ENCODE peak calls at places on chromosomes 16 and 17, in nine cellular contexts. M is gastrocnemius medialis, T is breast epithelium, E is adrenal gland, Q is uterus, N is esophagus squamous epithelium, A is H1, K is transverse colon, Y is HCT116. D is an unnamed sample.

GRCh38 chr16:53629151-53629550 is 74.5 kb downstream of the RPGRIP1L start:
- DNase-seq in M (no peak), T (no peak), E (no peak), Q (no peak), N (no peak), A (no peak), K (no peak), Y (no peak), D (no peak)

GRCh38 chr16:54200161-54200534 is 86.4 kb downstream of the IRX3 start:
- DNase-seq in M (no peak), T (no peak), E (no peak), Q (no peak), N (no peak), A (no peak), K (no peak), Y (no peak), D (no peak)

GRCh38 chr16:22785552-22785951 is 28.4 kb upstream of the HS3ST2 start:
- DNase-seq in M (no peak), T (no peak), E (no peak), Q (no peak), N (no peak), A (no peak), K (no peak), Y (no peak), D (no peak)

GRCh38 chr17:38325221-38325851 is 18.4 kb downstream of the GPR179 start:
- DNase-seq in M (no peak), T (no peak), E (no peak), Q (no peak), N (no peak), A (no peak), K (no peak), Y (no peak), D (peak; percentile 21)

GRCh38 chr17:42566873-42567573 is at the start of gene MLX:
- DNase-seq in M (peak; percentile 91), T (peak; percentile 85), E (peak; percentile 97), Q (peak; percentile 94), N (peak; percentile 54), A (peak; percentile 99), K (peak; percentile 96), Y (peak; percentile 66), D (peak; percentile 96)

GRCh38 chr17:40417258-40417608 is 463 bp downstream of the TOP2A start:
- DNase-seq in M (no peak), T (no peak), E (no peak), Q (no peak), N (no peak), A (no peak), K (no peak), Y (no peak), D (no peak)

GRCh38 chr16:75458439-75458838 is 6.0 kb downstream of the TMEM170A start:
- DNase-seq in M (no peak), T (no peak), E (no peak), Q (no peak), N (no peak), A (no peak), K (no peak), Y (no peak), D (no peak)

GRCh38 chr17:46125831-46126230 is 67.4 kb downstream of the KANSL1 start:
- DNase-seq in M (no peak), T (no peak), E (no peak), Q (no peak), N (no peak), A (no peak), K (no peak), Y (no peak), D (no peak)

GRCh38 chr16:74448990-74449389 is 27.7 kb upstream of the CLEC18B start:
- DNase-seq in M (peak; percentile 38), T (peak; percentile 44), E (peak; percentile 77), Q (peak; percentile 70), N (no peak), A (no peak), K (peak; percentile 56), Y (peak; percentile 63), D (peak; percentile 33)

GRCh38 chr16:58128181-58128631 is 975 bp downstream of the CFAP20 start:
- DNase-seq in M (no peak), T (no peak), E (no peak), Q (no peak), N (no peak), A (no peak), K (no peak), Y (no peak), D (peak; percentile 14)

GRCh38 chr17:48576479-48577309 is 1.5 kb downstream of the HOXB4 start:
- DNase-seq in M (no peak), T (peak; percentile 58), E (peak; percentile 64), Q (peak; percentile 57), N (no peak), A (no peak), K (no peak), Y (no peak), D (peak; percentile 40)

GRCh38 chr17:74198694-74199093 is 4.8 kb upstream of the RPL38 start:
- DNase-seq in M (no peak), T (no peak), E (no peak), Q (no peak), N (no peak), A (no peak), K (no peak), Y (no peak), D (no peak)

GRCh38 chr16:8961811-8962390 is 1.8 kb downstream of the USP7 start:
- DNase-seq in M (no peak), T (no peak), E (no peak), Q (no peak), N (no peak), A (no peak), K (no peak), Y (no peak), D (peak; percentile 26)

GRCh38 chr17:28954886-28955285 is 3.6 kb upstream of the PHF12 start:
- DNase-seq in M (no peak), T (no peak), E (no peak), Q (no peak), N (no peak), A (no peak), K (no peak), Y (no peak), D (no peak)

GRCh38 chr17:82301300-82301915 is 16.0 kb downstream of the CD7 start:
- DNase-seq in M (no peak), T (no peak), E (no peak), Q (no peak), N (no peak), A (no peak), K (no peak), Y (no peak), D (no peak)

GRCh38 chr17:20930065-20930760 is 112.6 kb downstream of the USP22 start:
- DNase-seq in M (no peak), T (no peak), E (no peak), Q (no peak), N (no peak), A (no peak), K (no peak), Y (no peak), D (no peak)

GRCh38 chr17:42522263-42522790 is 13.7 kb upstream of the NAGLU start:
- DNase-seq in M (no peak), T (no peak), E (peak; percentile 64), Q (no peak), N (no peak), A (no peak), K (no peak), Y (no peak), D (no peak)

GRCh38 chr16:27708651-27709050 is 158.7 kb downstream of the KATNIP start:
- DNase-seq in M (no peak), T (no peak), E (no peak), Q (no peak), N (no peak), A (no peak), K (no peak), Y (no peak), D (no peak)

GRCh38 chr16:82504811-82505210 is 122.0 kb upstream of the CDH13 start:
- DNase-seq in M (no peak), T (no peak), E (no peak), Q (no peak), N (no peak), A (no peak), K (no peak), Y (no peak), D (no peak)

GRCh38 chr16:1610841-1611653 is 825 bp downstream of the IFT140 start:
- DNase-seq in M (no peak), T (peak; percentile 30), E (peak; percentile 80), Q (no peak), N (no peak), A (no peak), K (peak; percentile 12), Y (no peak), D (peak; percentile 15)
- TF ChIP-seq POLR2A in M (no peak), T (no peak), E (peak; percentile 38), Q (no peak), N (no peak), A (no peak), K (no peak), Y (no peak), D (no peak)

DNA sequence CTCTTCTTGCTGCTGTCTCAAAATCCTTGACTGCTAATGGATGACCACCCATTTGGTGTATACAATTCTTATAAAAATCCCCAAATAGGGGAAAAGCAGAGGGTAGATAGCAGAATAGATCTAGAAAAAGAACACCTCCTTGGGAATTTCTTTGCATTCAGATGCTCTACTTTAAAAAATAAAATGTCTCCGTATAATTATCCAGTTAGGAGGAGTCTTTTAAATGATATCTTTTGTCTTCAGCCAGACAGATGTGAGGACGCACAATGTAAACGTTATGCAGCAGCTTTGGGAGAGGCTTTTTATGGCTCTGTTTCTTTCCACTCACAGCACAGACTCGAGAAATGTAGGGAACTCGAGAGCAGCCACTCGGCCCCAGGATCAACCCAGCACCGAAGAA is 300.2 kb downstream of the IRF8 start:
- DNase-seq in M (no peak), T (no peak), E (no peak), Q (no peak), N (no peak), A (no peak), K (no peak), Y (no peak), D (no peak)
- H3K27ac ChIP-seq in M (no peak overlapping the region), T (no peak overlapping the region), E (no peak overlapping the region), Q (no peak overlapping the region), N (peak overlapping the region; percentile 83), A (no peak overlapping the region), K (peak overlapping the region; percentile 88), Y (no peak overlapping the region), D (no peak overlapping the region)

DNA sequence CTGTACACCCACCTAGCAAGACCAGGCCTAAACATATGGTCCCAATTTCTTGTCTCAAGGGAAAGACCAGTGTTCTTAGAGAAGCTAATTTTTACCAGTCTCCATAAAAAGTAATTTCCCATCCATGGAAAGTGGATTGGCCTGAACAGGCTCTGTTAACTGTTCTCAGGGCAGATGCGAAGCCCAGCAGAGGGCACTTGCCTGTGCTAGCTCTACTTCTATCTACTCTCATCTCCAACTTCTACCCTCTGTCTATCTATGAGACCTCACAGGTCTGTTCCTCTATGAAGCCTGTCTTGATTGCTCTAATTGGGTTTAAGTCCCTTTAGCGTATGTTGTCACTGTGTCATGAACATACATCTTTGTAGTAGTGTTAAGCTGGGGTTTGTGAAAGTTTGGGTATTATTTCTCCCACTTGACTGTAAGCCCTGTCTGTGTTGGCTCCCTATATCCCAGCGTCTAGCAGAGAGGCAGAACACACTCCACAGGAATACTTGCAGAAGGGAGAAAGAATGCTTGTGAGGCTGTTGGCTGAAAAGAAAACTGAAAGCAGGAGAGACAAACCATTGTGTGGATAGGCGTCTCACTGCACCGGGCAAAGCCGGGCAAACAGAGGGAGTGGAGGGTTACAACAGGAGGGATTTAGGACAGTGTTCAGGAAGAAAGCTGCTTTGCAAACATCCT is 167.2 kb upstream of the MAF start:
- DNase-seq in M (no peak), T (no peak), E (peak; percentile 42), Q (peak; percentile 29), N (no peak), A (no peak), K (peak; percentile 57), Y (no peak), D (peak; percentile 36)
- TF ChIP-seq CTCF in M (no peak), T (no peak), E (no peak), Q (peak; percentile 39), N (no peak), A (peak; percentile 26), K (peak; percentile 31), Y (no peak), D (no peak)

GRCh38 chr16:47463771-47464624 is 2.9 kb downstream of the PHKB start:
- DNase-seq in M (no peak), T (no peak), E (no peak), Q (no peak), N (no peak), A (no peak), K (no peak), Y (no peak), D (no peak)
- TF ChIP-seq POLR2A in M (no peak), T (no peak), E (no peak), Q (no peak), N (no peak), A (no peak), K (no peak), Y (no peak), D (no peak)

D was measured in thyroid gland.